ENCODE peak calls at places on chromosomes 1 and 21, in seven cellular contexts. C is esophagus squamous epithelium; V is NCI-H524 treated with DMSO at 0.1 percent for 48 hours; I is memory B cell; H is Daoy; J is stimulated activated CD8-positive, alpha-beta memory T cell treated with anti-CD3 and anti-CD28 coated beads, Interleukin-15, amount 100 ng/mL, for 4 hours; L is B cell. K is an unnamed sample.

GRCh38 chr1:200740291-200741212 is 1.9 kb downstream of the CAMSAP2 start:
- DNase-seq in C (no peak), I (no peak), V (no peak), J (no peak), H (no peak), L (peak; percentile 5), K (peak; percentile 28)

GRCh38 chr1:233412812-233413211 is 85.3 kb downstream of the MAP3K21 start:
- DNase-seq in L (no peak), I (no peak), V (no peak), C (no peak), J (no peak), H (peak; percentile 9), K (no peak)

GRCh38 chr1:154326546-154327465 is 1.5 kb downstream of the ATP8B2 start:
- DNase-seq in C (no peak), H (peak; percentile 83), V (no peak), J (no peak), L (peak; percentile 30), I (no peak), K (peak; percentile 44)

GRCh38 chr1:2927995-2928732 is 93.1 kb upstream of the ACTRT2 start:
- DNase-seq in L (no peak), V (no peak), H (no peak), J (no peak), I (no peak), C (no peak), K (no peak)

GRCh38 chr21:25626752-25627151 is 12.3 kb upstream of the JAM2 start:
- DNase-seq in J (no peak), H (no peak), L (no peak), V (no peak), I (no peak), C (no peak), K (no peak)

GRCh38 chr1:160708118-160708517 is 3.5 kb downstream of the CD48 start:
- DNase-seq in H (no peak), J (no peak), V (no peak), C (no peak), L (peak; percentile 54), I (peak; percentile 24), K (no peak)

GRCh38 chr1:156399355-156400125 is 30.5 kb downstream of the RHBG start:
- DNase-seq in V (peak; percentile 73), J (no peak), C (no peak), I (no peak), H (no peak), L (no peak), K (no peak)

GRCh38 chr1:37763791-37764741 is 854 bp downstream of the EPHA10 start:
- DNase-seq in C (no peak), H (peak; percentile 61), V (no peak), L (peak; percentile 36), I (peak; percentile 24), J (no peak), K (peak; percentile 55)

GRCh38 chr1:84245566-84245965 is 55.9 kb upstream of the SAMD13 start:
- DNase-seq in C (no peak), J (no peak), H (no peak), V (no peak), I (no peak), L (no peak), K (peak; percentile 86)

GRCh38 chr21:38915546-38915945 is 109.8 kb downstream of the ETS2 start:
- DNase-seq in V (no peak), H (no peak), C (no peak), L (no peak), J (no peak), I (no peak), K (no peak)

GRCh38 chr21:43654806-43655489 is 4.3 kb downstream of the HSF2BP start:
- DNase-seq in L (no peak), C (no peak), H (peak; percentile 51), J (no peak), I (no peak), V (no peak), K (peak; percentile 19)

GRCh38 chr1:111559736-111560279 is 56.4 kb upstream of the ADORA3 start:
- DNase-seq in J (no peak), C (no peak), V (no peak), H (no peak), L (no peak), I (no peak), K (no peak)

GRCh38 chr21:45175326-45176085 is 101.1 kb downstream of the ADARB1 start:
- DNase-seq in J (no peak), L (no peak), V (no peak), H (no peak), C (no peak), I (no peak), K (no peak)

GRCh38 chr1:187837787-187838186 is 1009.0 kb downstream of the PLA2G4A start:
- DNase-seq in V (no peak), J (no peak), L (no peak), H (no peak), I (no peak), C (no peak), K (no peak)

GRCh38 chr1:53589043-53589887 is 130.1 kb downstream of the DMRTB1 start:
- DNase-seq in J (no peak), V (no peak), I (no peak), C (no peak), H (no peak), L (no peak), K (no peak)

GRCh38 chr1:160768295-160768657 is 27.7 kb upstream of the LY9 start:
- DNase-seq in H (peak; percentile 74), V (no peak), J (peak; percentile 78), I (peak; percentile 80), L (peak; percentile 83), C (no peak), K (no peak)

GRCh38 chr1:232512712-232513111 is 117.2 kb downstream of the SIPA1L2 start:
- DNase-seq in V (no peak), L (no peak), C (no peak), H (no peak), I (no peak), J (no peak), K (no peak)

GRCh38 chr1:111198836-111199235 is 1.6 kb downstream of the DENND2D start:
- DNase-seq in L (no peak), I (no peak), V (no peak), J (no peak), C (no peak), H (no peak), K (no peak)

GRCh38 chr1:231927431-231927830 is 300.8 kb downstream of the DISC1 start:
- DNase-seq in V (no peak), I (no peak), C (no peak), L (no peak), H (no peak), J (no peak), K (no peak)

GRCh38 chr1:26289158-26290059 is 9.5 kb downstream of the SH3BGRL3 start:
- DNase-seq in L (peak; percentile 88), H (no peak), I (peak; percentile 66), V (peak; percentile 78), J (no peak), C (peak; percentile 59), K (no peak)

GRCh38 chr21:45320261-45320990 is 32.7 kb upstream of the POFUT2 start:
- DNase-seq in C (no peak), V (peak; percentile 43), I (no peak), J (no peak), L (no peak), H (peak; percentile 51), K (no peak)

GRCh38 chr21:33330726-33331125 is 6.0 kb downstream of the IFNAR1 start:
- DNase-seq in V (no peak), C (no peak), J (no peak), I (no peak), H (no peak), L (no peak), K (no peak)

K was measured in dermis microvascular lymphatic vessel endothelial cell.